ENCODE peak calls at places on chromosomes 7 and 10, in seven cellular contexts. One of them, this sample, is unnamed.

GRCh38 chr10:114626841-114627240 is 31.2 kb downstream of the ABLIM1 start:
- DNase-seq in AG09319: no peak
- DNase-seq in AG04449: no peak
- DNase-seq in left ventricle myocardium inferior: no peak
- DNase-seq in AG04450: no peak
- DNase-seq in CD4-positive, alpha-beta T cell: no peak
- DNase-seq in hepatocyte: no peak
- DNase-seq in this sample: no peak

GRCh38 chr7:51187941-51188340 is 128.7 kb downstream of the COBL start:
- DNase-seq in AG04449: no peak
- DNase-seq in left ventricle myocardium inferior: peak; percentile 32
- DNase-seq in hepatocyte: peak; percentile 59
- DNase-seq in AG09319: no peak
- DNase-seq in CD4-positive, alpha-beta T cell: no peak
- DNase-seq in AG04450: no peak
- DNase-seq in this sample: no peak

GRCh38 chr7:106568680-106569499 is 92.1 kb downstream of the CCDC71L start:
- DNase-seq in AG04450: peak; percentile 55
- DNase-seq in AG09319: peak; percentile 97
- DNase-seq in CD4-positive, alpha-beta T cell: no peak
- DNase-seq in hepatocyte: peak; percentile 24
- DNase-seq in AG04449: peak; percentile 77
- DNase-seq in left ventricle myocardium inferior: no peak
- DNase-seq in this sample: no peak

GRCh38 chr10:734481-734880 is 45.0 kb upstream of the DIP2C start:
- DNase-seq in CD4-positive, alpha-beta T cell: no peak
- DNase-seq in AG04450: no peak
- DNase-seq in hepatocyte: no peak
- DNase-seq in AG09319: peak; percentile 36
- DNase-seq in AG04449: no peak
- DNase-seq in left ventricle myocardium inferior: no peak
- DNase-seq in this sample: no peak

GRCh38 chr10:13961096-13961495 is 369.6 kb downstream of the FRMD4A start:
- DNase-seq in AG04449: peak; percentile 91
- DNase-seq in hepatocyte: no peak
- DNase-seq in AG09319: peak; percentile 75
- DNase-seq in CD4-positive, alpha-beta T cell: no peak
- DNase-seq in left ventricle myocardium inferior: no peak
- DNase-seq in AG04450: peak; percentile 93
- DNase-seq in this sample: no peak

GRCh38 chr10:30343962-30344361 is 5.1 kb downstream of the MTPAP start:
- DNase-seq in CD4-positive, alpha-beta T cell: no peak
- DNase-seq in AG04450: no peak
- DNase-seq in left ventricle myocardium inferior: no peak
- DNase-seq in hepatocyte: no peak
- DNase-seq in AG04449: no peak
- DNase-seq in AG09319: no peak
- DNase-seq in this sample: no peak

GRCh38 chr7:155896531-155897263 is 84.4 kb upstream of the SHH start:
- DNase-seq in left ventricle myocardium inferior: no peak
- DNase-seq in AG09319: no peak
- DNase-seq in AG04450: no peak
- DNase-seq in CD4-positive, alpha-beta T cell: no peak
- DNase-seq in hepatocyte: no peak
- DNase-seq in AG04449: no peak
- DNase-seq in this sample: no peak

GRCh38 chr7:151237244-151238189 is 5.2 kb downstream of the CHPF2 start:
- DNase-seq in AG09319: no peak
- DNase-seq in AG04449: no peak
- DNase-seq in CD4-positive, alpha-beta T cell: no peak
- DNase-seq in hepatocyte: no peak
- DNase-seq in left ventricle myocardium inferior: no peak
- DNase-seq in AG04450: no peak
- DNase-seq in this sample: no peak

GRCh38 chr7:46492460-46492859 is 571.4 kb upstream of the IGFBP3 start:
- DNase-seq in CD4-positive, alpha-beta T cell: no peak
- DNase-seq in left ventricle myocardium inferior: no peak
- DNase-seq in hepatocyte: no peak
- DNase-seq in AG04450: no peak
- DNase-seq in AG09319: no peak
- DNase-seq in AG04449: no peak
- DNase-seq in this sample: no peak

GRCh38 chr7:79317728-79318127 is 135.7 kb downstream of the MAGI2 start:
- DNase-seq in AG04449: peak; percentile 66
- DNase-seq in AG04450: peak; percentile 70
- DNase-seq in CD4-positive, alpha-beta T cell: no peak
- DNase-seq in left ventricle myocardium inferior: no peak
- DNase-seq in hepatocyte: peak; percentile 76
- DNase-seq in AG09319: peak; percentile 56
- DNase-seq in this sample: no peak

GRCh38 chr10:102775973-102776669 is 32.4 kb downstream of the WBP1L start:
- DNase-seq in AG04450: peak; percentile 36
- DNase-seq in hepatocyte: peak; percentile 86
- DNase-seq in CD4-positive, alpha-beta T cell: no peak
- DNase-seq in AG04449: peak; percentile 69
- DNase-seq in left ventricle myocardium inferior: peak; percentile 89
- DNase-seq in AG09319: no peak
- DNase-seq in this sample: peak; percentile 63

GRCh38 chr7:123208793-123209192 is 9.0 kb upstream of the SLC13A1 start:
- DNase-seq in CD4-positive, alpha-beta T cell: no peak
- DNase-seq in AG04449: no peak
- DNase-seq in hepatocyte: peak; percentile 27
- DNase-seq in AG04450: no peak
- DNase-seq in AG09319: no peak
- DNase-seq in left ventricle myocardium inferior: no peak
- DNase-seq in this sample: no peak

GRCh38 chr7:151249732-151250072 is 1.2 kb upstream of the SMARCD3 start:
- DNase-seq in AG04450: no peak
- DNase-seq in AG09319: no peak
- DNase-seq in CD4-positive, alpha-beta T cell: no peak
- DNase-seq in left ventricle myocardium inferior: peak; percentile 71
- DNase-seq in AG04449: no peak
- DNase-seq in hepatocyte: peak; percentile 85
- DNase-seq in this sample: no peak

GRCh38 chr7:46725838-46726237 is 804.8 kb upstream of the IGFBP3 start:
- DNase-seq in AG04449: no peak
- DNase-seq in AG09319: no peak
- DNase-seq in AG04450: no peak
- DNase-seq in CD4-positive, alpha-beta T cell: no peak
- DNase-seq in left ventricle myocardium inferior: no peak
- DNase-seq in hepatocyte: no peak
- DNase-seq in this sample: no peak

GRCh38 chr10:132036153-132036886 is 29.4 kb upstream of the JAKMIP3 start:
- DNase-seq in AG04450: no peak
- DNase-seq in hepatocyte: peak; percentile 41
- DNase-seq in left ventricle myocardium inferior: peak; percentile 32
- DNase-seq in AG04449: no peak
- DNase-seq in AG09319: no peak
- DNase-seq in CD4-positive, alpha-beta T cell: no peak
- DNase-seq in this sample: no peak

GRCh38 chr10:97826892-97827291 is 22.8 kb upstream of the GOLGA7B start:
- DNase-seq in hepatocyte: no peak
- DNase-seq in left ventricle myocardium inferior: no peak
- DNase-seq in AG09319: no peak
- DNase-seq in CD4-positive, alpha-beta T cell: no peak
- DNase-seq in AG04449: no peak
- DNase-seq in AG04450: no peak
- DNase-seq in this sample: no peak

GRCh38 chr7:126727930-126728331 is 524.8 kb downstream of the GRM8 start:
- DNase-seq in AG09319: no peak
- DNase-seq in CD4-positive, alpha-beta T cell: no peak
- DNase-seq in left ventricle myocardium inferior: no peak
- DNase-seq in hepatocyte: no peak
- DNase-seq in AG04449: peak; percentile 19
- DNase-seq in AG04450: no peak
- DNase-seq in this sample: no peak

GRCh38 chr10:10053051-10053450 is 964.6 kb upstream of the CELF2 start:
- DNase-seq in AG04450: no peak
- DNase-seq in left ventricle myocardium inferior: no peak
- DNase-seq in CD4-positive, alpha-beta T cell: no peak
- DNase-seq in hepatocyte: no peak
- DNase-seq in AG04449: no peak
- DNase-seq in AG09319: no peak
- DNase-seq in this sample: no peak

GRCh38 chr10:43304687-43305333 is 37.9 kb upstream of the RASGEF1A start:
- DNase-seq in CD4-positive, alpha-beta T cell: peak; percentile 62
- DNase-seq in AG04450: no peak
- DNase-seq in AG09319: no peak
- DNase-seq in left ventricle myocardium inferior: peak; percentile 79
- DNase-seq in AG04449: no peak
- DNase-seq in hepatocyte: peak; percentile 83
- DNase-seq in this sample: peak; percentile 45

GRCh38 chr7:56079450-56080185 is 13.1 kb downstream of the PHKG1 start:
- DNase-seq in left ventricle myocardium inferior: peak; percentile 86
- DNase-seq in hepatocyte: no peak
- DNase-seq in AG04450: no peak
- DNase-seq in AG09319: peak; percentile 49
- DNase-seq in CD4-positive, alpha-beta T cell: no peak
- DNase-seq in AG04449: no peak
- DNase-seq in this sample: no peak

GRCh38 chr7:112286294-112287086 is 80.0 kb downstream of the ZNF277 start:
- DNase-seq in CD4-positive, alpha-beta T cell: no peak
- DNase-seq in hepatocyte: no peak
- DNase-seq in AG09319: no peak
- DNase-seq in AG04449: no peak
- DNase-seq in left ventricle myocardium inferior: no peak
- DNase-seq in AG04450: no peak
- DNase-seq in this sample: no peak

GRCh38 chr7:100446040-100446439 is 9.7 kb upstream of the PPP1R35 start:
- DNase-seq in AG04449: no peak
- DNase-seq in hepatocyte: no peak
- DNase-seq in AG09319: no peak
- DNase-seq in left ventricle myocardium inferior: no peak
- DNase-seq in AG04450: no peak
- DNase-seq in CD4-positive, alpha-beta T cell: no peak
- DNase-seq in this sample: no peak

GRCh38 chr10:75956624-75957023 is 525.2 kb downstream of the LRMDA start:
- DNase-seq in AG04450: no peak
- DNase-seq in hepatocyte: no peak
- DNase-seq in CD4-positive, alpha-beta T cell: no peak
- DNase-seq in left ventricle myocardium inferior: no peak
- DNase-seq in AG09319: no peak
- DNase-seq in AG04449: no peak
- DNase-seq in this sample: no peak

GRCh38 chr7:108284349-108285017 is 154.3 kb upstream of the LAMB4 start:
- DNase-seq in AG09319: no peak
- DNase-seq in AG04449: no peak
- DNase-seq in hepatocyte: no peak
- DNase-seq in left ventricle myocardium inferior: no peak
- DNase-seq in CD4-positive, alpha-beta T cell: no peak
- DNase-seq in AG04450: no peak
- DNase-seq in this sample: no peak

GRCh38 chr7:47290466-47290865 is 291.4 kb downstream of the TNS3 start:
- DNase-seq in left ventricle myocardium inferior: no peak
- DNase-seq in CD4-positive, alpha-beta T cell: no peak
- DNase-seq in AG04450: no peak
- DNase-seq in AG04449: no peak
- DNase-seq in AG09319: no peak
- DNase-seq in hepatocyte: no peak
- DNase-seq in this sample: no peak

GRCh38 chr7:15709978-15710377 is 23.5 kb upstream of the MEOX2 start:
- DNase-seq in AG09319: no peak
- DNase-seq in CD4-positive, alpha-beta T cell: no peak
- DNase-seq in AG04450: no peak
- DNase-seq in AG04449: no peak
- DNase-seq in left ventricle myocardium inferior: no peak
- DNase-seq in hepatocyte: no peak
- DNase-seq in this sample: no peak

GRCh38 chr10:46175311-46175710 is 111.5 kb upstream of the ANTXRL start:
- DNase-seq in AG09319: no peak
- DNase-seq in left ventricle myocardium inferior: no peak
- DNase-seq in AG04449: no peak
- DNase-seq in hepatocyte: no peak
- DNase-seq in CD4-positive, alpha-beta T cell: no peak
- DNase-seq in AG04450: no peak
- DNase-seq in this sample: no peak

GRCh38 chr10:86349940-86350630 is 16.5 kb downstream of the GRID1 start:
- DNase-seq in AG09319: no peak
- DNase-seq in hepatocyte: no peak
- DNase-seq in AG04450: no peak
- DNase-seq in left ventricle myocardium inferior: no peak
- DNase-seq in CD4-positive, alpha-beta T cell: no peak
- DNase-seq in AG04449: no peak
- DNase-seq in this sample: no peak

GRCh38 chr10:12357525-12358151 is 8.3 kb downstream of the CAMK1D start:
- DNase-seq in AG09319: no peak
- DNase-seq in hepatocyte: no peak
- DNase-seq in CD4-positive, alpha-beta T cell: no peak
- DNase-seq in AG04450: no peak
- DNase-seq in left ventricle myocardium inferior: no peak
- DNase-seq in AG04449: no peak
- DNase-seq in this sample: no peak

GRCh38 chr10:129833988-129834387 is 130.1 kb downstream of the EBF3 start:
- DNase-seq in AG04450: no peak
- DNase-seq in left ventricle myocardium inferior: no peak
- DNase-seq in CD4-positive, alpha-beta T cell: no peak
- DNase-seq in AG04449: no peak
- DNase-seq in AG09319: no peak
- DNase-seq in hepatocyte: no peak
- DNase-seq in this sample: no peak
- TF ChIP-seq CTCF in AG04450: no peak
- TF ChIP-seq CTCF in left ventricle myocardium inferior: no peak
- TF ChIP-seq CTCF in CD4-positive, alpha-beta T cell: no peak
- TF ChIP-seq CTCF in AG04449: no peak
- TF ChIP-seq CTCF in AG09319: no peak
- TF ChIP-seq CTCF in hepatocyte: no peak
- TF ChIP-seq CTCF in this sample: no peak

GRCh38 chr7:141272417-141272816 is 198.6 kb downstream of the TMEM178B start:
- DNase-seq in AG09319: no peak
- DNase-seq in AG04450: no peak
- DNase-seq in CD4-positive, alpha-beta T cell: no peak
- DNase-seq in hepatocyte: no peak
- DNase-seq in AG04449: no peak
- DNase-seq in left ventricle myocardium inferior: no peak
- DNase-seq in this sample: no peak
- TF ChIP-seq CTCF in AG09319: no peak
- TF ChIP-seq CTCF in AG04450: no peak
- TF ChIP-seq CTCF in CD4-positive, alpha-beta T cell: no peak
- TF ChIP-seq CTCF in hepatocyte: no peak
- TF ChIP-seq CTCF in AG04449: no peak
- TF ChIP-seq CTCF in left ventricle myocardium inferior: peak; percentile 35
- TF ChIP-seq CTCF in this sample: no peak

GRCh38 chr7:85806321-85806720 is 619.5 kb upstream of the SEMA3D start:
- DNase-seq in CD4-positive, alpha-beta T cell: no peak
- DNase-seq in hepatocyte: no peak
- DNase-seq in left ventricle myocardium inferior: no peak
- DNase-seq in AG09319: no peak
- DNase-seq in AG04449: no peak
- DNase-seq in AG04450: no peak
- DNase-seq in this sample: no peak
- TF ChIP-seq CTCF in CD4-positive, alpha-beta T cell: no peak
- TF ChIP-seq CTCF in hepatocyte: no peak
- TF ChIP-seq CTCF in left ventricle myocardium inferior: no peak
- TF ChIP-seq CTCF in AG09319: no peak
- TF ChIP-seq CTCF in AG04449: no peak
- TF ChIP-seq CTCF in AG04450: peak; percentile 3
- TF ChIP-seq CTCF in this sample: no peak

DNA sequence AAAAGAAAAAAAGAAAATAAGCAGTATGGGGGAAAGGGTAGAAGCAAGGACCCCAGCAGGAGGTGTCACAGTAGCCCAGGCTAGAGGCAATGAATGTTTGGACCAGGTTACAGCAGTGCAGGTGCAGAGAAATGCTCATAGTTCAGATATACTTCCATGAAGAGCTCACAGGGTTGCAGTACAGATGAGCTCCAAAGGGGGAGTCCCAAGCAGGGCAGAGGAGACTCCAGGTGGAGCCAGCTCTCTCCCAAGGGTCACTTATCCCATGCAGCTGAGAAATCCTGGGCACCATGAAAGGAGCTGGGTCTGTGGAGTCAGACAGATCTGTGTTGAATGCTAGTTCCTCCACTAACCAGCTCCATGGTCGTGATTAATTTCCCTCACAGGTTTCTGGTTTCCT is 174.9 kb downstream of the C7orf25 start:
- DNase-seq in CD4-positive, alpha-beta T cell: no peak
- DNase-seq in hepatocyte: no peak
- DNase-seq in left ventricle myocardium inferior: no peak
- DNase-seq in AG04449: no peak
- DNase-seq in AG09319: no peak
- DNase-seq in AG04450: no peak
- DNase-seq in this sample: no peak
- TF ChIP-seq CTCF in CD4-positive, alpha-beta T cell: no peak
- TF ChIP-seq CTCF in hepatocyte: no peak
- TF ChIP-seq CTCF in left ventricle myocardium inferior: no peak
- TF ChIP-seq CTCF in AG04449: no peak
- TF ChIP-seq CTCF in AG09319: no peak
- TF ChIP-seq CTCF in AG04450: no peak
- TF ChIP-seq CTCF in this sample: no peak